ENCODE peak calls at places on chromosomes 12 and 14, in six cellular contexts. One of them, this sample, is unnamed.

GRCh38 chr12:63857771-63858670 is 13.5 kb downstream of the SRGAP1 start:
- DNase-seq in astrocyte of the spinal cord: peak
- DNase-seq in HL-60: no peak
- DNase-seq in neural progenitor cell: no peak
- DNase-seq in tibial artery: no peak
- DNase-seq in WTC11: no peak
- DNase-seq in this sample: no peak

GRCh38 chr14:26856832-26857508 is 259.1 kb upstream of the NOVA1 start:
- DNase-seq in astrocyte of the spinal cord: no peak
- DNase-seq in HL-60: no peak
- DNase-seq in neural progenitor cell: no peak
- DNase-seq in tibial artery: no peak
- DNase-seq in WTC11: no peak
- DNase-seq in this sample: no peak

GRCh38 chr14:95185452-95186392 is 28.4 kb upstream of the DICER1 start:
- DNase-seq in astrocyte of the spinal cord: peak
- DNase-seq in HL-60: peak
- DNase-seq in neural progenitor cell: no peak
- DNase-seq in tibial artery: peak
- DNase-seq in WTC11: no peak
- DNase-seq in this sample: no peak

GRCh38 chr14:77761205-77761931 is 412 bp upstream of the SNW1 start:
- DNase-seq in astrocyte of the spinal cord: no peak
- DNase-seq in HL-60: peak
- DNase-seq in neural progenitor cell: peak
- DNase-seq in tibial artery: peak
- DNase-seq in WTC11: peak
- DNase-seq in this sample: no peak

GRCh38 chr12:33828326-33828725 is 194.0 kb upstream of the ALG10 start:
- DNase-seq in astrocyte of the spinal cord: no peak
- DNase-seq in HL-60: no peak
- DNase-seq in neural progenitor cell: no peak
- DNase-seq in tibial artery: no peak
- DNase-seq in WTC11: no peak
- DNase-seq in this sample: no peak

GRCh38 chr12:25615119-25615518 is 62.0 kb upstream of the LMNTD1 start:
- DNase-seq in astrocyte of the spinal cord: peak
- DNase-seq in HL-60: no peak
- DNase-seq in neural progenitor cell: no peak
- DNase-seq in tibial artery: no peak
- DNase-seq in WTC11: no peak
- DNase-seq in this sample: no peak

GRCh38 chr14:89000007-89000942 is 175.8 kb downstream of the TTC8 start:
- DNase-seq in astrocyte of the spinal cord: peak
- DNase-seq in HL-60: peak
- DNase-seq in neural progenitor cell: peak
- DNase-seq in tibial artery: no peak
- DNase-seq in WTC11: peak
- DNase-seq in this sample: no peak

GRCh38 chr14:103693514-103693913 is 21.7 kb downstream of the XRCC3 start:
- DNase-seq in astrocyte of the spinal cord: no peak
- DNase-seq in HL-60: no peak
- DNase-seq in neural progenitor cell: no peak
- DNase-seq in tibial artery: no peak
- DNase-seq in WTC11: no peak
- DNase-seq in this sample: no peak

GRCh38 chr12:7731499-7731898 is 15.7 kb downstream of the CLEC4C start:
- DNase-seq in astrocyte of the spinal cord: no peak
- DNase-seq in HL-60: no peak
- DNase-seq in neural progenitor cell: peak
- DNase-seq in tibial artery: no peak
- DNase-seq in WTC11: no peak
- DNase-seq in this sample: no peak

GRCh38 chr14:98754343-98755025 is 517.5 kb downstream of the BCL11B start:
- DNase-seq in astrocyte of the spinal cord: peak
- DNase-seq in HL-60: peak
- DNase-seq in neural progenitor cell: no peak
- DNase-seq in tibial artery: peak
- DNase-seq in WTC11: no peak
- DNase-seq in this sample: no peak

GRCh38 chr14:32934891-32935633 is 3.6 kb upstream of the NPAS3 start:
- DNase-seq in astrocyte of the spinal cord: no peak
- DNase-seq in HL-60: no peak
- DNase-seq in neural progenitor cell: peak
- DNase-seq in tibial artery: peak
- DNase-seq in WTC11: peak
- DNase-seq in this sample: no peak

GRCh38 chr12:76340680-76341435 is 7.4 kb downstream of the BBS10 start:
- DNase-seq in astrocyte of the spinal cord: no peak
- DNase-seq in HL-60: peak
- DNase-seq in neural progenitor cell: no peak
- DNase-seq in tibial artery: no peak
- DNase-seq in WTC11: no peak
- DNase-seq in this sample: no peak

GRCh38 chr12:12872934-12873275 is 18.5 kb upstream of the GPRC5A start:
- DNase-seq in astrocyte of the spinal cord: peak
- DNase-seq in HL-60: no peak
- DNase-seq in neural progenitor cell: no peak
- DNase-seq in tibial artery: no peak
- DNase-seq in WTC11: no peak
- DNase-seq in this sample: no peak

GRCh38 chr12:132812631-132813305 is 15.9 kb downstream of the GOLGA3 start:
- DNase-seq in astrocyte of the spinal cord: peak
- DNase-seq in HL-60: no peak
- DNase-seq in neural progenitor cell: no peak
- DNase-seq in tibial artery: no peak
- DNase-seq in WTC11: no peak
- DNase-seq in this sample: no peak

GRCh38 chr12:109777544-109777943 is 55.7 kb downstream of the TRPV4 start:
- DNase-seq in astrocyte of the spinal cord: no peak
- DNase-seq in HL-60: peak
- DNase-seq in neural progenitor cell: no peak
- DNase-seq in tibial artery: no peak
- DNase-seq in WTC11: no peak
- DNase-seq in this sample: no peak

GRCh38 chr12:28175098-28175589 is 15.1 kb upstream of the CCDC91 start:
- DNase-seq in astrocyte of the spinal cord: no peak
- DNase-seq in HL-60: no peak
- DNase-seq in neural progenitor cell: no peak
- DNase-seq in tibial artery: no peak
- DNase-seq in WTC11: no peak
- DNase-seq in this sample: no peak

GRCh38 chr12:22276846-22277245 is 57.7 kb downstream of the ST8SIA1 start:
- DNase-seq in astrocyte of the spinal cord: no peak
- DNase-seq in HL-60: no peak
- DNase-seq in neural progenitor cell: no peak
- DNase-seq in tibial artery: no peak
- DNase-seq in WTC11: no peak
- DNase-seq in this sample: no peak

GRCh38 chr12:128815779-128816642 is 7.7 kb downstream of the SLC15A4 start:
- DNase-seq in astrocyte of the spinal cord: no peak
- DNase-seq in HL-60: no peak
- DNase-seq in neural progenitor cell: no peak
- DNase-seq in tibial artery: no peak
- DNase-seq in WTC11: no peak
- DNase-seq in this sample: no peak

GRCh38 chr14:75279153-75279738 is 618 bp downstream of the FOS start:
- DNase-seq in astrocyte of the spinal cord: peak
- DNase-seq in HL-60: no peak
- DNase-seq in neural progenitor cell: peak
- DNase-seq in tibial artery: peak
- DNase-seq in WTC11: peak
- DNase-seq in this sample: no peak

GRCh38 chr14:20811994-20812393 is 9.3 kb upstream of the RNASE1 start:
- DNase-seq in astrocyte of the spinal cord: no peak
- DNase-seq in HL-60: no peak
- DNase-seq in neural progenitor cell: no peak
- DNase-seq in tibial artery: no peak
- DNase-seq in WTC11: no peak
- DNase-seq in this sample: no peak

GRCh38 chr12:62933871-62934798 is 815 bp downstream of the PPM1H start:
- DNase-seq in astrocyte of the spinal cord: peak
- DNase-seq in HL-60: peak
- DNase-seq in neural progenitor cell: peak
- DNase-seq in tibial artery: peak
- DNase-seq in WTC11: peak
- DNase-seq in this sample: peak

GRCh38 chr14:104813286-104813685 is 12.4 kb downstream of the ZBTB42 start:
- DNase-seq in astrocyte of the spinal cord: no peak
- DNase-seq in HL-60: no peak
- DNase-seq in neural progenitor cell: peak
- DNase-seq in tibial artery: no peak
- DNase-seq in WTC11: no peak
- DNase-seq in this sample: no peak

GRCh38 chr12:67531051-67531450 is 117.5 kb upstream of the DYRK2 start:
- DNase-seq in astrocyte of the spinal cord: no peak
- DNase-seq in HL-60: no peak
- DNase-seq in neural progenitor cell: no peak
- DNase-seq in tibial artery: no peak
- DNase-seq in WTC11: no peak
- DNase-seq in this sample: no peak

GRCh38 chr14:34501004-34501580 is 38.4 kb downstream of the EAPP start:
- DNase-seq in astrocyte of the spinal cord: peak
- DNase-seq in HL-60: no peak
- DNase-seq in neural progenitor cell: no peak
- DNase-seq in tibial artery: no peak
- DNase-seq in WTC11: no peak
- DNase-seq in this sample: no peak

GRCh38 chr12:116171549-116171948 is 105.9 kb downstream of the MED13L start:
- DNase-seq in astrocyte of the spinal cord: peak
- DNase-seq in HL-60: no peak
- DNase-seq in neural progenitor cell: no peak
- DNase-seq in tibial artery: no peak
- DNase-seq in WTC11: no peak
- DNase-seq in this sample: no peak

DNA sequence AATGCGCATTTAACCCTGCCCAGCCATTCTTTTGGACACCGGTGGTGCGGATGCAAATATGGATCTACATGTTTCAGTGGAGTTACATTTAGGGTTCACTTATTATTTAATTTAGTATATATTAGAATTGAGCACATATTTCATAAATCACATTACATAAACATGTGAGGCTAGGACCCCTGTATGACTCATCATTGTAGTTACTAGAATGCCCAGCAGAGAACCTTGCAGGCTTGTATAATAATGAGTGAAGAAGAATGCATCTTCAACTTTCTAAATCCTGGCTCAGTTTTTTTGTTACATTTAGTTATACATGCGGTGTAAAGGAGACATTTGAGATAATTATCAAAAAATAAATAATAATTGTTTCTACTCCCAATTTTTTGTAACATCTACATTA is 369.0 kb downstream of the ATP23 start:
- DNase-seq in astrocyte of the spinal cord: no peak
- DNase-seq in HL-60: no peak
- DNase-seq in neural progenitor cell: no peak
- DNase-seq in tibial artery: no peak
- DNase-seq in WTC11: no peak
- DNase-seq in this sample: no peak
- TF ChIP-seq CTCF in astrocyte of the spinal cord: peak
- TF ChIP-seq CTCF in HL-60: no peak
- TF ChIP-seq CTCF in neural progenitor cell: no peak
- TF ChIP-seq CTCF in tibial artery: no peak
- TF ChIP-seq CTCF in WTC11: no peak
- TF ChIP-seq CTCF in this sample: no peak

GRCh38 chr14:50602035-50602434 is 42.1 kb downstream of the ATL1 start:
- DNase-seq in astrocyte of the spinal cord: no peak
- DNase-seq in HL-60: no peak
- DNase-seq in neural progenitor cell: peak
- DNase-seq in tibial artery: no peak
- DNase-seq in WTC11: no peak
- DNase-seq in this sample: no peak

GRCh38 chr14:50603565-50603964 is 43.6 kb downstream of the ATL1 start:
- DNase-seq in astrocyte of the spinal cord: no peak
- DNase-seq in HL-60: no peak
- DNase-seq in neural progenitor cell: no peak
- DNase-seq in tibial artery: no peak
- DNase-seq in WTC11: no peak
- DNase-seq in this sample: no peak

GRCh38 chr14:50600849-50601248 is 40.9 kb downstream of the ATL1 start:
- DNase-seq in astrocyte of the spinal cord: no peak
- DNase-seq in HL-60: no peak
- DNase-seq in neural progenitor cell: peak
- DNase-seq in tibial artery: no peak
- DNase-seq in WTC11: no peak
- DNase-seq in this sample: no peak

GRCh38 chr14:50599700-50600444 is 39.9 kb downstream of the ATL1 start:
- DNase-seq in astrocyte of the spinal cord: peak
- DNase-seq in HL-60: no peak
- DNase-seq in neural progenitor cell: peak
- DNase-seq in tibial artery: no peak
- DNase-seq in WTC11: no peak
- DNase-seq in this sample: no peak

GRCh38 chr14:50601405-50601804 is 41.5 kb downstream of the ATL1 start:
- DNase-seq in astrocyte of the spinal cord: no peak
- DNase-seq in HL-60: no peak
- DNase-seq in neural progenitor cell: no peak
- DNase-seq in tibial artery: no peak
- DNase-seq in WTC11: no peak
- DNase-seq in this sample: no peak
- TF ChIP-seq CTCF in astrocyte of the spinal cord: no peak
- TF ChIP-seq CTCF in HL-60: no peak
- TF ChIP-seq CTCF in neural progenitor cell: no peak
- TF ChIP-seq CTCF in tibial artery: no peak
- TF ChIP-seq CTCF in WTC11: no peak
- TF ChIP-seq CTCF in this sample: no peak

GRCh38 chr12:117603316-117604113 is 242.1 kb upstream of the NOS1 start:
- DNase-seq in astrocyte of the spinal cord: no peak
- DNase-seq in HL-60: no peak
- DNase-seq in neural progenitor cell: peak
- DNase-seq in tibial artery: no peak
- DNase-seq in WTC11: peak
- DNase-seq in this sample: no peak
- TF ChIP-seq CTCF in astrocyte of the spinal cord: no peak
- TF ChIP-seq CTCF in HL-60: no peak
- TF ChIP-seq CTCF in neural progenitor cell: peak
- TF ChIP-seq CTCF in tibial artery: no peak
- TF ChIP-seq CTCF in WTC11: no peak
- TF ChIP-seq CTCF in this sample: no peak

GRCh38 chr12:10505620-10506019 is at the start of gene EIF2S3B:
- DNase-seq in astrocyte of the spinal cord: no peak
- DNase-seq in HL-60: no peak
- DNase-seq in neural progenitor cell: no peak
- DNase-seq in tibial artery: no peak
- DNase-seq in WTC11: no peak
- DNase-seq in this sample: no peak

GRCh38 chr12:10503460-10503859 is 2.2 kb upstream of the EIF2S3B start:
- DNase-seq in astrocyte of the spinal cord: no peak
- DNase-seq in HL-60: no peak
- DNase-seq in neural progenitor cell: no peak
- DNase-seq in tibial artery: no peak
- DNase-seq in WTC11: no peak
- DNase-seq in this sample: no peak

GRCh38 chr12:10497602-10498001 is 8.1 kb upstream of the EIF2S3B start:
- DNase-seq in astrocyte of the spinal cord: peak
- DNase-seq in HL-60: no peak
- DNase-seq in neural progenitor cell: no peak
- DNase-seq in tibial artery: no peak
- DNase-seq in WTC11: no peak
- DNase-seq in this sample: no peak

GRCh38 chr12:10498042-10498441 is 7.6 kb upstream of the EIF2S3B start:
- DNase-seq in astrocyte of the spinal cord: no peak
- DNase-seq in HL-60: no peak
- DNase-seq in neural progenitor cell: no peak
- DNase-seq in tibial artery: no peak
- DNase-seq in WTC11: no peak
- DNase-seq in this sample: no peak

GRCh38 chr12:10501031-10501430 is 4.7 kb upstream of the EIF2S3B start:
- DNase-seq in astrocyte of the spinal cord: peak
- DNase-seq in HL-60: no peak
- DNase-seq in neural progenitor cell: no peak
- DNase-seq in tibial artery: no peak
- DNase-seq in WTC11: no peak
- DNase-seq in this sample: no peak
- TF ChIP-seq CTCF in astrocyte of the spinal cord: peak
- TF ChIP-seq CTCF in HL-60: no peak
- TF ChIP-seq CTCF in neural progenitor cell: no peak
- TF ChIP-seq CTCF in tibial artery: no peak
- TF ChIP-seq CTCF in WTC11: no peak
- TF ChIP-seq CTCF in this sample: no peak

This sample was measured in D721Med.